ENCODE peak calls at places on chromosomes 6 and 20, in six cellular contexts. One of them, this sample, is unnamed.

GRCh38 chr6:87333591-87334181 is 4.6 kb upstream of the GJB7 start:
- DNase-seq in stomach: no peak
- DNase-seq in RWPE1: no peak
- DNase-seq in HFFc6: peak
- DNase-seq in nephron progenitor cell: no peak
- DNase-seq in psoas muscle: no peak
- DNase-seq in this sample: no peak

GRCh38 chr6:43983191-43983590 is 144.1 kb downstream of the MRPL14 start:
- DNase-seq in stomach: no peak
- DNase-seq in RWPE1: no peak
- DNase-seq in HFFc6: no peak
- DNase-seq in nephron progenitor cell: no peak
- DNase-seq in psoas muscle: no peak
- DNase-seq in this sample: no peak

GRCh38 chr6:137025786-137026730 is 18.7 kb downstream of the IL20RA start:
- DNase-seq in stomach: no peak
- DNase-seq in RWPE1: peak
- DNase-seq in HFFc6: no peak
- DNase-seq in nephron progenitor cell: no peak
- DNase-seq in psoas muscle: no peak
- DNase-seq in this sample: no peak

GRCh38 chr20:5843054-5843731 is 93.0 kb downstream of the SHLD1 start:
- DNase-seq in stomach: no peak
- DNase-seq in RWPE1: no peak
- DNase-seq in HFFc6: no peak
- DNase-seq in nephron progenitor cell: no peak
- DNase-seq in psoas muscle: no peak
- DNase-seq in this sample: no peak

GRCh38 chr6:19303381-19303780 is 533.8 kb upstream of the ID4 start:
- DNase-seq in stomach: peak
- DNase-seq in RWPE1: no peak
- DNase-seq in HFFc6: no peak
- DNase-seq in nephron progenitor cell: no peak
- DNase-seq in psoas muscle: no peak
- DNase-seq in this sample: no peak

GRCh38 chr20:63145156-63145555 is 70.8 kb downstream of the YTHDF1 start:
- DNase-seq in stomach: no peak
- DNase-seq in RWPE1: no peak
- DNase-seq in HFFc6: no peak
- DNase-seq in nephron progenitor cell: no peak
- DNase-seq in psoas muscle: no peak
- DNase-seq in this sample: no peak

GRCh38 chr6:63458480-63459115 is 113.7 kb upstream of the LOC128125822 start:
- DNase-seq in stomach: no peak
- DNase-seq in RWPE1: no peak
- DNase-seq in HFFc6: no peak
- DNase-seq in nephron progenitor cell: no peak
- DNase-seq in psoas muscle: no peak
- DNase-seq in this sample: no peak

GRCh38 chr6:33440649-33441309 is 13.6 kb upstream of the ZBTB9 start:
- DNase-seq in stomach: no peak
- DNase-seq in RWPE1: no peak
- DNase-seq in HFFc6: no peak
- DNase-seq in nephron progenitor cell: no peak
- DNase-seq in psoas muscle: no peak
- DNase-seq in this sample: no peak

GRCh38 chr20:46305331-46305972 is 2.8 kb downstream of the CDH22 start:
- DNase-seq in stomach: peak
- DNase-seq in RWPE1: no peak
- DNase-seq in HFFc6: no peak
- DNase-seq in nephron progenitor cell: no peak
- DNase-seq in psoas muscle: no peak
- DNase-seq in this sample: no peak

GRCh38 chr6:15171026-15171425 is 74.8 kb upstream of the JARID2 start:
- DNase-seq in stomach: no peak
- DNase-seq in RWPE1: no peak
- DNase-seq in HFFc6: no peak
- DNase-seq in nephron progenitor cell: no peak
- DNase-seq in psoas muscle: no peak
- DNase-seq in this sample: no peak

GRCh38 chr6:28943223-28943556 is 19.4 kb upstream of the TRIM27 start:
- DNase-seq in stomach: no peak
- DNase-seq in RWPE1: no peak
- DNase-seq in HFFc6: no peak
- DNase-seq in nephron progenitor cell: no peak
- DNase-seq in psoas muscle: no peak
- DNase-seq in this sample: no peak

GRCh38 chr6:157768863-157769551 is 54.0 kb upstream of the SNX9 start:
- DNase-seq in stomach: no peak
- DNase-seq in RWPE1: no peak
- DNase-seq in HFFc6: no peak
- DNase-seq in nephron progenitor cell: no peak
- DNase-seq in psoas muscle: no peak
- DNase-seq in this sample: no peak

GRCh38 chr6:155026366-155027045 is 31.4 kb downstream of the TIAM2 start:
- DNase-seq in stomach: peak
- DNase-seq in RWPE1: peak
- DNase-seq in HFFc6: peak
- DNase-seq in nephron progenitor cell: no peak
- DNase-seq in psoas muscle: peak
- DNase-seq in this sample: peak

GRCh38 chr20:57434390-57434700 is 43.1 kb downstream of the RBM38 start:
- DNase-seq in stomach: no peak
- DNase-seq in RWPE1: no peak
- DNase-seq in HFFc6: no peak
- DNase-seq in nephron progenitor cell: no peak
- DNase-seq in psoas muscle: no peak
- DNase-seq in this sample: no peak
- TF ChIP-seq CTCF in stomach: no peak
- TF ChIP-seq CTCF in RWPE1: no peak
- TF ChIP-seq CTCF in HFFc6: peak
- TF ChIP-seq CTCF in nephron progenitor cell: no peak
- TF ChIP-seq CTCF in psoas muscle: no peak
- TF ChIP-seq CTCF in this sample: no peak

GRCh38 chr6:66858196-66858595 is 1151.2 kb upstream of the EYS start:
- DNase-seq in stomach: no peak
- DNase-seq in RWPE1: no peak
- DNase-seq in HFFc6: no peak
- DNase-seq in nephron progenitor cell: no peak
- DNase-seq in psoas muscle: no peak
- DNase-seq in this sample: no peak
- TF ChIP-seq CTCF in stomach: no peak
- TF ChIP-seq CTCF in RWPE1: no peak
- TF ChIP-seq CTCF in HFFc6: no peak
- TF ChIP-seq CTCF in nephron progenitor cell: no peak
- TF ChIP-seq CTCF in psoas muscle: no peak
- TF ChIP-seq CTCF in this sample: no peak

GRCh38 chr20:31738729-31739549 is at the start of gene TPX2:
- DNase-seq in stomach: peak
- DNase-seq in RWPE1: peak
- DNase-seq in HFFc6: peak
- DNase-seq in nephron progenitor cell: peak
- DNase-seq in psoas muscle: peak
- DNase-seq in this sample: peak
- TF ChIP-seq CTCF in stomach: peak
- TF ChIP-seq CTCF in RWPE1: no peak
- TF ChIP-seq CTCF in HFFc6: peak
- TF ChIP-seq CTCF in nephron progenitor cell: no peak
- TF ChIP-seq CTCF in psoas muscle: no peak
- TF ChIP-seq CTCF in this sample: peak

GRCh38 chr20:36569847-36570429 is 3.5 kb upstream of the TGIF2 start:
- DNase-seq in stomach: no peak
- DNase-seq in RWPE1: no peak
- DNase-seq in HFFc6: peak
- DNase-seq in nephron progenitor cell: no peak
- DNase-seq in psoas muscle: no peak
- DNase-seq in this sample: no peak
- TF ChIP-seq CTCF in stomach: no peak
- TF ChIP-seq CTCF in RWPE1: no peak
- TF ChIP-seq CTCF in HFFc6: no peak
- TF ChIP-seq CTCF in nephron progenitor cell: no peak
- TF ChIP-seq CTCF in psoas muscle: no peak
- TF ChIP-seq CTCF in this sample: no peak

GRCh38 chr6:99349620-99350141 is at the start of gene FAXC:
- DNase-seq in stomach: peak
- DNase-seq in RWPE1: peak
- DNase-seq in HFFc6: no peak
- DNase-seq in nephron progenitor cell: peak
- DNase-seq in psoas muscle: no peak
- DNase-seq in this sample: peak
- TF ChIP-seq CTCF in stomach: no peak
- TF ChIP-seq CTCF in RWPE1: peak
- TF ChIP-seq CTCF in HFFc6: peak
- TF ChIP-seq CTCF in nephron progenitor cell: no peak
- TF ChIP-seq CTCF in psoas muscle: peak
- TF ChIP-seq CTCF in this sample: peak

GRCh38 chr6:38730136-38730862 is 15.2 kb downstream of the DNAH8 start:
- DNase-seq in stomach: no peak
- DNase-seq in RWPE1: no peak
- DNase-seq in HFFc6: no peak
- DNase-seq in nephron progenitor cell: no peak
- DNase-seq in psoas muscle: no peak
- DNase-seq in this sample: no peak
- TF ChIP-seq CTCF in stomach: no peak
- TF ChIP-seq CTCF in RWPE1: no peak
- TF ChIP-seq CTCF in HFFc6: no peak
- TF ChIP-seq CTCF in nephron progenitor cell: no peak
- TF ChIP-seq CTCF in psoas muscle: no peak
- TF ChIP-seq CTCF in this sample: no peak